ENCODE peak calls at places on chromosome 12, in ten cellular contexts. C is fibroblast of the aortic adventitia; Y is activated CD8-positive, alpha-beta memory T cell treated with anti-CD3 and anti-CD28 coated beads for 4 hours; S is activated CD4-positive, alpha-beta T cell treated with anti-CD3 and anti-CD28 coated beads, Interleukin-2, amount 10 ng/mL, durations not matched to agents 7 days and 5 days; G is neural progenitor cell; I is MV-4-11; D is lower leg skin; Z is iPS DF 19.7; E is stimulated activated CD4-positive, alpha-beta T cell treated with anti-CD3 and anti-CD28 coated beads, Interleukin-4, amount 100 ng/mL, for 1 hour; J is NB4. O is an unnamed sample.

GRCh38 chr12:59219148-59219547 is 298.8 kb upstream of the LRIG3 start:
- DNase-seq in C (no peak), Y (no peak), S (no peak), G (no peak), I (no peak), D (no peak), Z (no peak), E (no peak), J (no peak), O (no peak)

GRCh38 chr12:106149096-106149784 is 10.5 kb upstream of the NUAK1 start:
- DNase-seq in C (peak), Y (no peak), S (no peak), G (peak), I (peak), D (no peak), Z (no peak), E (no peak), J (peak), O (peak)

GRCh38 chr12:104494816-104495158 is 38.0 kb downstream of the CHST11 start:
- DNase-seq in C (peak), Y (no peak), S (peak), G (no peak), I (peak), D (no peak), Z (no peak), E (no peak), J (peak), O (no peak)

GRCh38 chr12:12976366-12976765 is 23.7 kb downstream of the HEBP1 start:
- DNase-seq in C (peak), Y (no peak), S (no peak), G (no peak), I (no peak), D (no peak), Z (no peak), E (no peak), J (no peak), O (no peak)

GRCh38 chr12:80763874-80764273 is 47.2 kb downstream of the MYF5 start:
- DNase-seq in C (peak), Y (no peak), S (no peak), G (peak), I (peak), D (no peak), Z (no peak), E (no peak), J (peak), O (peak)

GRCh38 chr12:46471404-46471803 is 98.8 kb upstream of the SLC38A2 start:
- DNase-seq in C (no peak), Y (no peak), S (no peak), G (no peak), I (no peak), D (no peak), Z (no peak), E (no peak), J (no peak), O (no peak)

GRCh38 chr12:52380271-52380694 is 5.2 kb downstream of the KRT84 start:
- DNase-seq in C (peak), Y (no peak), S (peak), G (peak), I (peak), D (no peak), Z (no peak), E (no peak), J (peak), O (peak)

GRCh38 chr12:128425883-128426282 is 158.9 kb downstream of the TMEM132C start:
- DNase-seq in C (no peak), Y (no peak), S (no peak), G (no peak), I (no peak), D (no peak), Z (no peak), E (no peak), J (no peak), O (no peak)

GRCh38 chr12:97630875-97631274 is 168.3 kb downstream of the RMST start:
- DNase-seq in C (no peak), Y (no peak), S (no peak), G (no peak), I (no peak), D (no peak), Z (no peak), E (no peak), J (no peak), O (no peak)

GRCh38 chr12:109222496-109222895 is 86.6 kb downstream of the FOXN4 start:
- DNase-seq in C (no peak), Y (no peak), S (no peak), G (no peak), I (no peak), D (no peak), Z (no peak), E (no peak), J (no peak), O (no peak)

GRCh38 chr12:31369712-31370521 is 44.0 kb upstream of the SINHCAF start:
- DNase-seq in C (peak), Y (no peak), S (no peak), G (peak), I (no peak), D (no peak), Z (no peak), E (no peak), J (no peak), O (peak)

GRCh38 chr12:118312578-118312977 is 60.1 kb downstream of the TAOK3 start:
- DNase-seq in C (no peak), Y (no peak), S (no peak), G (no peak), I (no peak), D (no peak), Z (no peak), E (no peak), J (no peak), O (no peak)

GRCh38 chr12:120041386-120042231 is 52.6 kb downstream of the BICDL1 start:
- DNase-seq in C (no peak), Y (no peak), S (peak), G (no peak), I (no peak), D (no peak), Z (no peak), E (peak), J (no peak), O (no peak)

GRCh38 chr12:25151476-25151875 is 43.5 kb downstream of the DNAI7 start:
- DNase-seq in C (peak), Y (no peak), S (no peak), G (peak), I (peak), D (no peak), Z (no peak), E (no peak), J (peak), O (peak)

GRCh38 chr12:133057446-133057845 is 20.1 kb downstream of the ZNF84 start:
- DNase-seq in C (no peak), Y (no peak), S (no peak), G (no peak), I (no peak), D (no peak), Z (no peak), E (no peak), J (no peak), O (no peak)

GRCh38 chr12:98595152-98595988 is 1.9 kb downstream of the SLC25A3 start:
- DNase-seq in C (peak), Y (no peak), S (peak), G (no peak), I (peak), D (no peak), Z (no peak), E (no peak), J (peak), O (no peak)

GRCh38 chr12:286531-287300 is 24.1 kb upstream of the SLC6A13 start:
- DNase-seq in C (no peak), Y (no peak), S (no peak), G (no peak), I (no peak), D (no peak), Z (no peak), E (no peak), J (no peak), O (no peak)

GRCh38 chr12:52787324-52787996 is 8.5 kb downstream of the KRT3 start:
- DNase-seq in C (no peak), Y (no peak), S (no peak), G (no peak), I (no peak), D (peak), Z (no peak), E (no peak), J (no peak), O (no peak)

GRCh38 chr12:109743076-109743910 is 29.7 kb downstream of the FAM222A start:
- DNase-seq in C (no peak), Y (no peak), S (no peak), G (no peak), I (no peak), D (peak), Z (no peak), E (no peak), J (no peak), O (no peak)

GRCh38 chr12:52238916-52239649 is 6.0 kb downstream of the KRT7 start:
- DNase-seq in C (no peak), Y (no peak), S (no peak), G (no peak), I (no peak), D (no peak), Z (no peak), E (no peak), J (no peak), O (no peak)